ENCODE peak calls at places on chromosome 14, in nine cellular contexts. J is astrocyte of the spinal cord, T is astrocyte, L is WTC11, G is HFF-Myc, P is HCT116, Y is progenitor cell of endocrine pancreas, S is GM13977, K is brain microvascular endothelial cell. D is an unnamed sample.
A peak's percentile ranks its signal among the peaks of the same experiment; 100 is the strongest.

GRCh38 chr14:50666772-50667490 is 1.2 kb downstream of the SAV1 start:
- DNase-seq in J (peak; percentile 67), T (peak; percentile 72), L (no peak), G (no peak), P (no peak), Y (no peak), S (no peak), K (peak; percentile 58), D (no peak)

GRCh38 chr14:55720796-55721195 is 140.8 kb downstream of the KTN1 start:
- DNase-seq in J (no peak), T (no peak), L (no peak), G (no peak), P (no peak), Y (no peak), S (no peak), K (no peak), D (no peak)

GRCh38 chr14:100416921-100417451 is 93.8 kb downstream of the SLC25A47 start:
- DNase-seq in J (peak; percentile 66), T (peak; percentile 87), L (no peak), G (no peak), P (no peak), Y (no peak), S (no peak), K (no peak), D (no peak)

GRCh38 chr14:22748188-22748587 is 18.3 kb upstream of the OXA1L start:
- DNase-seq in J (no peak), T (no peak), L (no peak), G (no peak), P (no peak), Y (no peak), S (no peak), K (no peak), D (no peak)

GRCh38 chr14:51869426-51870113 is 9.2 kb downstream of the GNG2 start:
- DNase-seq in J (no peak), T (no peak), L (no peak), G (no peak), P (no peak), Y (no peak), S (no peak), K (no peak), D (no peak)

GRCh38 chr14:44914849-44915248 is 46.9 kb downstream of the KLHL28 start:
- DNase-seq in J (peak; percentile 9), T (peak; percentile 25), L (no peak), G (no peak), P (no peak), Y (no peak), S (no peak), K (no peak), D (no peak)

GRCh38 chr14:27392153-27392552 is 794.3 kb upstream of the NOVA1 start:
- DNase-seq in J (peak; percentile 78), T (peak; percentile 91), L (no peak), G (no peak), P (no peak), Y (no peak), S (no peak), K (no peak), D (no peak)

GRCh38 chr14:59566725-59567124 is 9.9 kb downstream of the CCDC175 start:
- DNase-seq in J (no peak), T (no peak), L (no peak), G (no peak), P (no peak), Y (no peak), S (no peak), K (no peak), D (no peak)

GRCh38 chr14:55721353-55721752 is 141.3 kb downstream of the KTN1 start:
- DNase-seq in J (peak; percentile 95), T (peak; percentile 98), L (no peak), G (peak; percentile 59), P (peak; percentile 22), Y (no peak), S (no peak), K (peak; percentile 97), D (no peak)

GRCh38 chr14:103522649-103523582 is at the start of gene CKB:
- DNase-seq in J (no peak), T (no peak), L (peak; percentile 78), G (no peak), P (no peak), Y (peak; percentile 59), S (peak; percentile 84), K (peak; percentile 22), D (no peak)

GRCh38 chr14:24365600-24366374 is 2.2 kb upstream of the NFATC4 start:
- DNase-seq in J (peak; percentile 93), T (peak; percentile 84), L (peak; percentile 90), G (peak; percentile 76), P (peak; percentile 85), Y (peak; percentile 76), S (peak; percentile 76), K (peak; percentile 87), D (peak; percentile 95)

DNA sequence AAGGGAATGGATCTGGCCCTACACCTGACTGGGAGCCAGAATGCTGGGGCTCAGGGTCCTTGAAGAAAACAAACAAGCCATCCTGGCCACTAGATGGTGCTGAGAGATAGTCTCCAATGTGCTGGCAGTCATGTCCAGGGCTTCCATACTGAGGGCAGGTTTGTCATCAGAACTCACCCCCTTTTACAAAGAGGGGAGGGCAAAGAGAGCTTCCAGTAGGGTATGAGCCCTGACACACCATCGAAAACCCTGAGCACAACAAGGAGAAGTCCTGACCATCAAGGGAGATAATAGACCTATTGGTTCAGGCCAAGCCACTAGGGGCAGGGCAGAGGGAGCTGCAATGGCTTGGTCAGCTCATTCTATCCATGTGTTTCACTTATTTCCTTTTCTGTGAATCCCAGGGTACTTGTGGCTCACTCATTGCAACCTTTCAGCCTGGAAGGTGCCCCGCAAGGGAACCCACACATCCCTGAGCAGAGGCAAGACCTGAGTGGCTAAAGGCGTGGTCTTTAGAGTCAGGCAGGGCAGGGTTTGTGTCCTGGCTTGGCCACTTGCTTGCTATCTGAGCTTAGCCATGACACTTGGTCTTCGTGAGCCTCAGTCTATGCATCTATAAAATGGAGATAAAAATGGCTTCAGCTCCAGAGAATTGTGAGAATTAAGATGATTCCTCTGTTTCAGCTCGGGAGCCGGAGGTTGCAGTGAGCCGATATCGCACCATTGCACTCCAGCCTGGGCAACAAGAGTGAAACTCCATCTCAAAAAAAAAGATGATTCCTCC is 6.2 kb upstream of the PLEKHH1 start:
- DNase-seq in J (peak; percentile 56), T (peak; percentile 16), L (peak; percentile 62), G (peak; percentile 5), P (peak; percentile 59), Y (no peak), S (peak; percentile 64), K (peak; percentile 39), D (no peak)
- TF ChIP-seq CTCF in J (peak; percentile 80), T (peak; percentile 65), L (peak; percentile 18), G (peak; percentile 82), P (peak; percentile 98), Y (peak; percentile 66), S (peak; percentile 72), K (peak; percentile 83), D (peak; percentile 80)

DNA sequence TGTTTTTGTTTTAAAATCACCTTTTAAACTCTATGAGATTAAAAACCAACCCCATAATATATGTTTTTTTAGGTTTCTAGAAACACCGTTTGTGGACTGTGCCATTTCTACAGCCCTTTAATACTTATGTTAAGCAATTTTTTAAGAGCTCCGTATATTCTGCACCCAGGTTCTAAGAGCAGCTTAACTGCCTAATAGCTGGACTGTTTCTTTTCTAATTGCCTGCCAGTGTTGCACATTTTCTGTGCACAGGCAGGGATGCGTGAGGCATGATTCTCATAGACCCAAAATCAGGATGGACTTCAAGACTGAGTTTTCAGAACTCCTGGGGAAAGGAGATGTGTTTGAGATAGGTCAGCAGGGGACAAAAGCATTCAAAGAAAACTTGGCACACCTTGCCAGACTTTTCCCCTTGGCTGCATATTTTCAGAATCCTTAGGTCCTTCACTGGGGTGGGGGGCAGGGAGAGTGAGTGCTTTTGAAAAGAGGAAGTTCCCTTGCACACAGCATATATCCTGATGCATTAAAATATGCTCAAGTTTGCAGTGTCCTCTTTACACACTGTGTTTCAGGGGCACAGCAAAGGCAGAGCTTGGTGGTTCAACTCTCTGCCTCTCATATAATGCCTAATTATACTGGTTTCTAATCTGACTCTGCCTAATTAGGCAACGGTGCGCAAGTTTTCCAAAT is 27.9 kb downstream of the TMEM30B start:
- DNase-seq in J (no peak), T (no peak), L (no peak), G (no peak), P (no peak), Y (no peak), S (no peak), K (no peak), D (no peak)
- TF ChIP-seq CTCF in J (no peak), T (no peak), L (no peak), G (no peak), P (no peak), Y (no peak), S (no peak), K (no peak), D (no peak)

DNA sequence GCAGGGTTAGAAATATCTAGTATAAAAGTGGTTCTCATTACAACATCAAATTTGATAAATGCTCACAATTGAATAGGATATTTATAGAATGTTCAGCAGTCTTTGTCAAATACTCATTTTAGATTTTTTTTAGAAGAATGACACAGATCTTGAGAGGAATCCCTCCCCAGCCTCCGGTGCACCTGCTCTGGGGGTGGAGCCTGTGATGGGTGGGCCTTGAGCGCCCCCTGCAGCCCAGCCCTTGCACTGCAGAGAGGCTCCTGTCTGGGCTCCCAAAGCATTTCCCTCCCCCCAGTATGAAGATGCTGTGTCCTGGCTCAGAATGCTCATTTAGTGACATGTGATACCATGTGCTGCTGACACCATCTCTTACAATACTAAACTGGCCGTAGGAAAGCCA is 792.3 kb downstream of the TMEM121 start:
- DNase-seq in J (no peak), T (no peak), L (no peak), G (no peak), P (no peak), Y (no peak), S (peak; percentile 65), K (no peak), D (no peak)
- TF ChIP-seq CTCF in J (no peak), T (no peak), L (no peak), G (peak; percentile 5), P (peak; percentile 18), Y (no peak), S (peak; percentile 79), K (no peak), D (no peak)

GRCh38 chr14:67583711-67584644 is 16.1 kb downstream of the PIGH start:
- DNase-seq in J (peak; percentile 39), T (peak; percentile 20), L (peak; percentile 29), G (no peak), P (peak; percentile 47), Y (peak; percentile 32), S (peak; percentile 77), K (peak; percentile 43), D (no peak)
- TF ChIP-seq CTCF in J (peak; percentile 76), T (peak; percentile 60), L (peak; percentile 36), G (peak; percentile 77), P (peak; percentile 79), Y (peak; percentile 79), S (peak; percentile 78), K (peak; percentile 86), D (peak; percentile 74)

DNA sequence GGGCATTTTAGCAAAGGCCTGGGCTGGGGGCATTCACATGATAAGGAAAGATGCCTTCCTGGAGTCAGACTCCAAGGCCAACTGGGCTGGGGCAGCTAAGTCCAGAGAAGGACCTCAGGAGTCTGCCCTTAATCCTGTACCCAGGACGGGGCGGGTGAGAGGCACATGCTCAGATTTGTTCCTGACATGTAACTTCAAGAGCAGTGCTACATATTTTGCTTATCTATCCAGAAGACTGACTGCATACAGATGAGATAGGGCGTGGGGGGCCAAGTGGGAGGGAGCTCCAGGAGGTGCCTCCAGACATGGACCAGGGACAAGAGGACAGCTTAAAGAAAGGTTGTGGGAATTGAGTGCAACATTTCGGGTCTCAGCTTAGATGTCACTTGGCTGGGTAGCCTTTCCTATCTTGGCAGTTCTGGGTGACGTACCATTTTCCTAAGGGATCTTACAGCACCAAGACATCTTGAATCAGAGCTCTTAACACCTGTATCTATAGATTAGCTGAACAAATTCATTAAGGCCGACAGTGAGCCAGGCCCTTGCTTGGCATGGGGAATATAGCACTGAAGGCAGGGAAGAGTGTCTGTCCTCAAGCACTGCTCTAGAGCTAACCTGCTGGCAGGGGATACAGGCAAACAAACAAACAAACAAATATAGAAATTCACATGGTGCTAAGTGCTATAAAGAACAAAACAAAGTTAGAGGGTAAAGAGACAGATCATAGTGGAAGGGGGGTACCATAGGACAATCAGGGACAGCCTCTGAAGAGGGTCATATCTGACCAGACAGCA is 61.2 kb downstream of the PTPN21 start:
- DNase-seq in J (no peak), T (no peak), L (no peak), G (no peak), P (no peak), Y (no peak), S (no peak), K (no peak), D (no peak)
- TF ChIP-seq CTCF in J (no peak), T (no peak), L (no peak), G (no peak), P (no peak), Y (no peak), S (no peak), K (no peak), D (no peak)

D was measured in osteocyte.